ENCODE peak calls at places on chromosomes 16 and 17, in five cellular contexts. One of them, this sample, is unnamed.

GRCh38 chr17:74532115-74532514 is 840 bp upstream of the CD300LB start:
- DNase-seq in naive thymus-derived CD8-positive, alpha-beta T cell: no peak
- DNase-seq in mucosa of descending colon: peak
- DNase-seq in T follicular helper cell: no peak
- DNase-seq in activated gamma-delta T cell: no peak
- DNase-seq in this sample: no peak

GRCh38 chr16:2285731-2286191 is 17.8 kb upstream of the RNPS1 start:
- DNase-seq in naive thymus-derived CD8-positive, alpha-beta T cell: no peak
- DNase-seq in mucosa of descending colon: no peak
- DNase-seq in T follicular helper cell: no peak
- DNase-seq in activated gamma-delta T cell: no peak
- DNase-seq in this sample: no peak

GRCh38 chr17:76873856-76874255 is 5.7 kb downstream of the MGAT5B start:
- DNase-seq in naive thymus-derived CD8-positive, alpha-beta T cell: no peak
- DNase-seq in mucosa of descending colon: no peak
- DNase-seq in T follicular helper cell: no peak
- DNase-seq in activated gamma-delta T cell: no peak
- DNase-seq in this sample: no peak

GRCh38 chr17:59492091-59492451 is 73.3 kb upstream of the DHX40 start:
- DNase-seq in naive thymus-derived CD8-positive, alpha-beta T cell: no peak
- DNase-seq in mucosa of descending colon: no peak
- DNase-seq in T follicular helper cell: no peak
- DNase-seq in activated gamma-delta T cell: no peak
- DNase-seq in this sample: no peak

GRCh38 chr16:77993586-77993985 is 28.8 kb upstream of the CLEC3A start:
- DNase-seq in naive thymus-derived CD8-positive, alpha-beta T cell: no peak
- DNase-seq in mucosa of descending colon: peak
- DNase-seq in T follicular helper cell: no peak
- DNase-seq in activated gamma-delta T cell: no peak
- DNase-seq in this sample: no peak

GRCh38 chr16:70736454-70737376 is 50.9 kb upstream of the MTSS2 start:
- DNase-seq in naive thymus-derived CD8-positive, alpha-beta T cell: peak
- DNase-seq in mucosa of descending colon: no peak
- DNase-seq in T follicular helper cell: no peak
- DNase-seq in activated gamma-delta T cell: no peak
- DNase-seq in this sample: no peak

GRCh38 chr16:55252577-55252976 is 71.4 kb upstream of the IRX6 start:
- DNase-seq in naive thymus-derived CD8-positive, alpha-beta T cell: no peak
- DNase-seq in mucosa of descending colon: no peak
- DNase-seq in T follicular helper cell: no peak
- DNase-seq in activated gamma-delta T cell: no peak
- DNase-seq in this sample: no peak

GRCh38 chr17:36463916-36464764 is 22.3 kb upstream of the ZNHIT3 start:
- DNase-seq in naive thymus-derived CD8-positive, alpha-beta T cell: no peak
- DNase-seq in mucosa of descending colon: peak
- DNase-seq in T follicular helper cell: no peak
- DNase-seq in activated gamma-delta T cell: no peak
- DNase-seq in this sample: no peak

GRCh38 chr17:81345211-81346089 is 49.8 kb upstream of the BAHCC1 start:
- DNase-seq in naive thymus-derived CD8-positive, alpha-beta T cell: peak
- DNase-seq in mucosa of descending colon: peak
- DNase-seq in T follicular helper cell: peak
- DNase-seq in activated gamma-delta T cell: no peak
- DNase-seq in this sample: peak

GRCh38 chr17:67696347-67696746 is 21.4 kb upstream of the NOL11 start:
- DNase-seq in naive thymus-derived CD8-positive, alpha-beta T cell: no peak
- DNase-seq in mucosa of descending colon: no peak
- DNase-seq in T follicular helper cell: no peak
- DNase-seq in activated gamma-delta T cell: no peak
- DNase-seq in this sample: no peak

GRCh38 chr17:27244481-27245223 is 49.3 kb upstream of the WSB1 start:
- DNase-seq in naive thymus-derived CD8-positive, alpha-beta T cell: no peak
- DNase-seq in mucosa of descending colon: peak
- DNase-seq in T follicular helper cell: no peak
- DNase-seq in activated gamma-delta T cell: no peak
- DNase-seq in this sample: no peak

GRCh38 chr17:27439342-27439741 is 16.9 kb upstream of the KSR1 start:
- DNase-seq in naive thymus-derived CD8-positive, alpha-beta T cell: no peak
- DNase-seq in mucosa of descending colon: no peak
- DNase-seq in T follicular helper cell: no peak
- DNase-seq in activated gamma-delta T cell: no peak
- DNase-seq in this sample: no peak

GRCh38 chr17:20284575-20284974 is 182.8 kb downstream of the LGALS9B start:
- DNase-seq in naive thymus-derived CD8-positive, alpha-beta T cell: no peak
- DNase-seq in mucosa of descending colon: no peak
- DNase-seq in T follicular helper cell: no peak
- DNase-seq in activated gamma-delta T cell: no peak
- DNase-seq in this sample: no peak